ENCODE peak calls at places on chromosomes 6 and 20, in seven cellular contexts. B is ovary, S is mesenchymal stem cell, Z is left ventricle myocardium inferior, U is heart right ventricle, T is right lobe of liver, L is PC-9. R is an unnamed sample.

GRCh38 chr6:167949121-167949684 is 48.3 kb upstream of the KIF25 start:
- DNase-seq in B (no peak), S (no peak), Z (no peak), U (no peak), T (no peak), L (no peak), R (no peak)

GRCh38 chr20:53937929-53938367 is 132.4 kb downstream of the BCAS1 start:
- DNase-seq in B (no peak), S (no peak), Z (no peak), U (no peak), T (no peak), L (no peak), R (no peak)

GRCh38 chr6:72386324-72386723 is 235.5 kb upstream of the KCNQ5 start:
- DNase-seq in B (no peak), S (no peak), Z (no peak), U (no peak), T (no peak), L (no peak), R (no peak)

GRCh38 chr6:129929433-129929832 is 68.3 kb upstream of the TMEM244 start:
- DNase-seq in B (no peak), S (peak), Z (no peak), U (no peak), T (no peak), L (no peak), R (no peak)

GRCh38 chr20:17558154-17558940 is 11.5 kb upstream of the DSTN start:
- DNase-seq in B (no peak), S (peak), Z (no peak), U (peak), T (no peak), L (peak), R (peak)

GRCh38 chr6:47028835-47029360 is 13.2 kb downstream of the ADGRF1 start:
- DNase-seq in B (no peak), S (no peak), Z (no peak), U (no peak), T (no peak), L (no peak), R (no peak)

GRCh38 chr20:58597021-58597940 is 53.8 kb upstream of the STX16 start:
- DNase-seq in B (peak), S (no peak), Z (peak), U (peak), T (no peak), L (no peak), R (no peak)

GRCh38 chr6:154434662-154435061 is 75.8 kb downstream of the CNKSR3 start:
- DNase-seq in B (no peak), S (no peak), Z (no peak), U (no peak), T (no peak), L (no peak), R (no peak)

GRCh38 chr6:23137596-23137995 is 568.2 kb downstream of the HDGFL1 start:
- DNase-seq in B (no peak), S (peak), Z (no peak), U (no peak), T (no peak), L (no peak), R (no peak)

GRCh38 chr6:23775127-23775526 is 350.9 kb upstream of the NRSN1 start:
- DNase-seq in B (no peak), S (peak), Z (no peak), U (no peak), T (no peak), L (no peak), R (no peak)

GRCh38 chr20:63147532-63147931 is 68.4 kb downstream of the YTHDF1 start:
- DNase-seq in B (no peak), S (no peak), Z (no peak), U (no peak), T (no peak), L (no peak), R (no peak)

GRCh38 chr6:110813813-110814487 is 1.3 kb downstream of the CDK19 start:
- DNase-seq in B (no peak), S (peak), Z (no peak), U (no peak), T (no peak), L (peak), R (no peak)

GRCh38 chr6:69155467-69155866 is 520.4 kb downstream of the ADGRB3 start:
- DNase-seq in B (no peak), S (no peak), Z (no peak), U (no peak), T (no peak), L (no peak), R (no peak)

GRCh38 chr6:4348462-4349112 is 213.2 kb upstream of the ECI2 start:
- DNase-seq in B (no peak), S (peak), Z (no peak), U (no peak), T (no peak), L (no peak), R (no peak)

GRCh38 chr6:158911746-158912158 is 88.2 kb downstream of the RSPH3 start:
- DNase-seq in B (no peak), S (no peak), Z (no peak), U (no peak), T (no peak), L (peak), R (no peak)

GRCh38 chr20:20549699-20550098 is 162.7 kb downstream of the RALGAPA2 start:
- DNase-seq in B (no peak), S (peak), Z (no peak), U (no peak), T (no peak), L (peak), R (no peak)

GRCh38 chr20:49579874-49580817 is 12.2 kb upstream of the PTGIS start:
- DNase-seq in B (no peak), S (no peak), Z (peak), U (no peak), T (no peak), L (no peak), R (no peak)

GRCh38 chr6:1296542-1296941 is 15.4 kb upstream of the FOXQ1 start:
- DNase-seq in B (no peak), S (peak), Z (no peak), U (no peak), T (no peak), L (no peak), R (no peak)

DNA sequence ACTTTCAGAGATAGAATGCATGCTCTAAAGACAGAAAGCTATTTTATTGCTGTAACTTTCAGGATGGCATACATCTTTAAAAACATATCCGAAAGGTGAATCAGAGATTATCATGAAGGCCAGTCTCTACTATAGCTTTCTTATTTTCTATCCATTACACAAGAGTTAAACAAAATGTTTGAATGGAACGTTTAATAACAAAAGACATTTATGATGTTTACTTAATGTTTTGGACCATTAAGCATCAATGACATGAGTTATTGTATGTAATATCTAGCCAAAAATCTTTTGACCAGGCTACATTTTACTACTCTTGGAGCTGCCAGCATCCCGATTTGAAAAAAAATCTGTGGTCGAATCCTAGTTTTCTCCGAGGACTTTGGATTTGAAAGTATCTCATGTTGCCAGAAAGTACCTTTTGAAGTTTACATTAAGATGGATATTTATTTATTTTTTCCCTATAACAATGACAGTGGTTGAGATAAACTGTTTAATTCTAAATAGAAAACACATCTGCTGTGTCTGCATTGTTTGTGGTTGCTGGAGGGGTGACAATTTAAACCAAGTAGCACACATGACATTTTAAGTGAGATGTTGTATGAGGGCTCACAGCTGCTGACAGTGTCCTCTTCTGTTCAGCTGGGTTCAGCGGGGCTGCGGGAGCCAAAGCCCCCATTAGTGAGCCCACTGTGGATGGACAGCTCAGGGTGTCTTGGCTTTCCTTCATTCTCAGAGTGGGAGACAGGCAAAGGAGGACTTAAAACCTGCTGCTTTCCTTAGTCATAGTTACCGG is 293.6 kb upstream of the TCF21 start:
- DNase-seq in B (no peak), S (peak), Z (no peak), U (no peak), T (no peak), L (no peak), R (no peak)
- H3K27ac ChIP-seq in B (peak), S (no peak), Z (no peak), U (no peak), T (no peak), L (no peak), R (no peak)

GRCh38 chr6:15293674-15294073 is 47.8 kb downstream of the JARID2 start:
- DNase-seq in B (no peak), S (no peak), Z (peak), U (no peak), T (no peak), L (no peak), R (no peak)
- H3K27ac ChIP-seq in B (no peak), S (no peak), Z (peak), U (peak), T (no peak), L (no peak), R (no peak)

DNA sequence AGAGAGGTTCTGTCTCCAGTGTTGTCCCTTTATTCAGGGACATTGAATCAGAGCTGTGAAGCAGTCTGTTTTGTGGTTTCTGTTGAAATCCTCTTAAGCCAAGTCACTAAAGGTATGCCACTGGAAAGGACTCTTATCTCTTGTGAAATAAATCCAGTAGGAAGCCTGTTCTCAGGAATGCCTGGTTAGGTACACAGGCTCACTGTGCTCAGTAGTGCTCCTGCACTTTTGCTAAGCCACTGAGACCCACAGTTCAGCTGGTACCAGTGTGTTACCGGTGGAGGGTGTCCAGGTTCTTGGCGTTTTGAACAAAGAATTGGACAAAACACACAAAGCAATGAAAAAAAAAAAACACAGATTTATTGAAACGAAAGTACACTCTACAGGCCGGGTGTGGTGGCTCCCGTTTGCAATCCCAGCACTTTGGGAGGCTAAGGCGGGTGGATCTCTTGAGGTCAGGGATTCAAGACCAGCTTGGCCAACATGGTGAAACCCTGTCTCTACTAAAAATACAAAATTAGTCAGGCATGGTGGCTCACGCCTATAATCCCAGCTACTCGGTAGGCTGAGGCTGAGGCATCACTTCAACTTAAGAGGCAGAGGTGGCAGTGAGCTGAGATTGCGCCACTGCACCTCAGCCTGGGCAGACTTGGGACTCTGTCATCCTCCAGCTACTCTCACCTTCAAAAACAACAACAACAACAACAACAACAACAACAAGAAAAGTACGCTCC is 186.1 kb downstream of the JARID2 start:
- DNase-seq in B (no peak), S (peak), Z (no peak), U (no peak), T (no peak), L (peak), R (peak)
- H3K27ac ChIP-seq in B (no peak), S (no peak), Z (peak), U (peak), T (no peak), L (peak), R (peak)

DNA sequence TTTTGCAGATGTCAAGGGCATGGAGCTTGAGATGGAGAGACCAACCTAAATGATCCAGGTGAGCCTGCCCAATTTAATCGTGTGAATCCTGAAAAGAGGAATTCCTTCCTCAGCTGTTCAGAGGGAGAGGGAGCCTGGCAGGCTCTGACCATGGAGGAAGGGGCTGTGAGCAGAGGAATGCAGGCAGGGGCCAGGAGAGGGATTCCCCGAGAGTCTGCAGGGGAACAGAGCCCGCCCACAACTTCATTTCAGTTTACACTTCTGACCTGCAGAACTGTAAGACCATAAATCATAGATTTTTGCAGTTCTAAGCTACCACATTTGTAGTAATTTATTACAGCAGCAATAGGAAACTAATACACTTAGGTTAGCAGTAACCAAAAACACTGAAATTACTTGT is 164.1 kb downstream of the TBXT start:
- DNase-seq in B (no peak), S (peak), Z (no peak), U (no peak), T (no peak), L (no peak), R (no peak)
- H3K27ac ChIP-seq in B (no peak), S (no peak), Z (no peak), U (no peak), T (no peak), L (no peak), R (no peak)

DNA sequence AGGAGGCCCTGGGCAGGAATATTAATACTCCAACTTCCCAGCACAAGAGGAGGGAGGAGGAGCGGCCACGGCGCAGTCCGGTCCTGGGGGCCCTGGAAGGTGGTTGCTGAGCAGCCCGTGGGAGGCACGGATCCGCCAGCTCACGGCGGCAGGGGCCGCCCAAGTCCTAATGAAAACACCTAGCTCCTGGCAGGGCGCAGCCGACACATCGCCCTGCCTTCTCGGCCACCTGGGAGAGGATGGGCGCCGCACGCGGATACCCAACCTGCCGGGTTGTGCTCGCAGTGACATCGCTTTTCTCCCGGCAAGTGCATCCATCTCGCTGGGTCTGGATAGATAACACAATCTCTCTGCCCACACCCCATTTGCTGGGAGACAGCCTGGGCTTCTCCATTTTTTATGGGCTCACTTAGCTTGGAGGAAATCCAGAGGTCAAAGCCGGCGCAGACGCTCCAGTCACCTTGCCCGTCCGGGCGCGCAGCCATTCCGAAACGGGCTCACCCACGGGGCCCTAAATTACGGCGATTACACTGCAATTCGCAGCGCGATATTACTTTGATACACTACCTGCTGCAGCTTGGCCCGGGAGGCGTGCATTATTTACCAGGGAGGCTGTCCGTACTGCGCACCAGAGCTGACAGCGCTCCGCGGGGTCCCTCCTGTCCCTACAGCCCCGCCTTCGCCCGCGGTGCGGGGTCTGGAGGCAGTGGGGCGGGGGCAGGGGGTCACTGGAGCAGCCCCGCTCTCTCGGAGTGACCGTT is 36.2 kb upstream of the CCDC167 start:
- DNase-seq in B (no peak), S (no peak), Z (no peak), U (no peak), T (no peak), L (peak), R (no peak)
- H3K27ac ChIP-seq in B (no peak), S (no peak), Z (no peak), U (no peak), T (no peak), L (no peak), R (no peak)

DNA sequence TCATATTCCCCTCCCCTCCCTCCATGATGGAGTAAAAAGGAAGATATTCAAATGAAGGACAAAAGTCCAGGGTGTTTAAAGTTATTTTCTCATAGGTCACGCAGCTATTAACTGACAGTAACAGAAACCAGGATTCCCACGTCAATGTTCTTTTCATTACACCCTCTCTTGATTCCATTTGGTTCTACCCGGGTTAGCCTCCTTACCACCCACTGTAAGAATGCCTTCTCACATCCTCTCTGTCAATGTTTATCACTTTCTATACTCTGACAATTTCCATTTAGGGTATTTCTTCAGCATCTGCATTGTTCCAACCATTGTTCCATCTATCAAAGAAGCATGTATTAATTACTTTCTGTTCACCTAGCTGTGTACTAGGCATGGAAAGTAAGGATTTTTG is 52.1 kb downstream of the NUDT3 start:
- DNase-seq in B (no peak), S (no peak), Z (no peak), U (no peak), T (no peak), L (no peak), R (no peak)
- H3K27ac ChIP-seq in B (no peak), S (no peak), Z (peak), U (peak), T (no peak), L (no peak), R (no peak)

DNA sequence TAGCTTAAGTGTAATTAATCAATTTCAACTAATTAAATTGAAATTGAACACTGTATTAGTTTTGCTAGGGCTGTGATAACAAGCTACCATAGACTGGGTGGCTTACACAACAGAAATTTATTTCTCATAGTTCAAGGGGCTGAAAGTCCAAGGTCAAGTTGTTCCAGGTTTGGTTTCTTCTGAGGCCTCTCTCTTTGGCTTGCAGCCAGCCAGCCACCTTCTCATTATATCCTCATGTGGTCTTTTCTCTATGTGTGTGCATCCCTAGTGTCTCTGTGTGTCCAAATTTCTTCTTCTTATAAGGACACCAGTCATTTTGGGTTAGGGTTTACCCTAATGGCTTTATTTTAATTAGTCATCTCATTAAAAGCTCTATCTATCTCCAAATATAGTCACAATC is 611.7 kb downstream of the UTRN start:
- DNase-seq in B (no peak), S (no peak), Z (no peak), U (no peak), T (no peak), L (no peak), R (no peak)
- H3K27ac ChIP-seq in B (no peak), S (no peak), Z (no peak), U (no peak), T (no peak), L (peak), R (no peak)

GRCh38 chr6:150511313-150511712 is 88.4 kb upstream of the PLEKHG1 start:
- DNase-seq in B (no peak), S (no peak), Z (no peak), U (no peak), T (no peak), L (no peak), R (no peak)
- H3K27ac ChIP-seq in B (no peak), S (no peak), Z (no peak), U (no peak), T (no peak), L (no peak), R (no peak)

GRCh38 chr6:107020239-107020638 is 7.8 kb upstream of the MTRES1 start:
- DNase-seq in B (no peak), S (no peak), Z (no peak), U (no peak), T (no peak), L (no peak), R (no peak)

GRCh38 chr6:107021786-107022185 is 6.2 kb upstream of the MTRES1 start:
- DNase-seq in B (no peak), S (no peak), Z (no peak), U (no peak), T (no peak), L (no peak), R (no peak)

DNA sequence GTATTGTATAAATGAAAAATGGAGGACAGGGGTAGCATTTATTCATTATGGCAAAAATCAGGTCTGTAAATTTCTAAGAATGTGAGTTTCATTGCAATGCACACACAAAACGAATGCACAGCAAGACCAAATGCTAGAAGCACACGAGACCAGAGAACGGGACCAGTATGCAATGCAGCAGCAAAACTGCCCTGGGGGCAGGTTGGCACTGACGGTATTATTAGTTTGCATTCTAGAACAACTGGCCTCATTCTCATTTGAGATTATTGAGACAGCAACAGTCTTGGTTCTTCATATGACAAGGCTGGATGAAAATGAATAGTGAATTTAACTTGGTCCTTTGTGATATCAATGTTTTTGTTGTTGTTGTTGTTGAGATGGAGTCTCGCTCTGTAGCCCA is 9.0 kb upstream of the MTRES1 start:
- DNase-seq in B (no peak), S (no peak), Z (no peak), U (no peak), T (no peak), L (no peak), R (no peak)
- H3K27ac ChIP-seq in B (no peak), S (no peak), Z (no peak), U (no peak), T (no peak), L (no peak), R (no peak)

R was measured in lung.